ENCODE peak calls at places on chromosomes 3 and 15, in nine cellular contexts. X is amygdala; R is stimulated activated naive CD8-positive, alpha-beta T cell treated with anti-CD3 and anti-CD28 coated beads, Interleukin-15, Interleukin-2, amounts not matched to agents 100 U/mL and 50 U/mL, for 24 hours; N is nephron progenitor cell; A is vagina; W is sigmoid colon; H is tibial artery; S is retina; Z is HFF-Myc. K is an unnamed sample.

GRCh38 chr3:87227835-87228144 is 681 bp downstream of the CHMP2B start:
- DNase-seq in Z (no peak), W (no peak), X (no peak), N (no peak), R (no peak), H (no peak), S (no peak), A (no peak), K (no peak)

GRCh38 chr3:86988235-86988634 is 2.7 kb downstream of the VGLL3 start:
- DNase-seq in H (no peak), S (no peak), R (no peak), X (no peak), A (no peak), W (no peak), Z (no peak), N (no peak), K (no peak)

GRCh38 chr3:59818033-59818936 is 768.5 kb upstream of the CFAP20DC start:
- DNase-seq in R (no peak), N (no peak), Z (peak; percentile 97), X (no peak), A (no peak), S (no peak), W (peak; percentile 91), H (peak; percentile 89), K (no peak)

GRCh38 chr3:150409527-150410310 is 1.6 kb downstream of the TSC22D2 start:
- DNase-seq in S (peak; percentile 91), A (peak; percentile 89), H (peak; percentile 90), R (peak; percentile 80), W (peak; percentile 90), N (peak; percentile 78), X (no peak), Z (no peak), K (no peak)

GRCh38 chr15:79608041-79608440 is 175.9 kb downstream of the MINAR1 start:
- DNase-seq in H (no peak), X (no peak), N (no peak), Z (no peak), A (no peak), W (no peak), R (no peak), S (no peak), K (no peak)

GRCh38 chr3:172561894-172562664 is 38.8 kb upstream of the TNFSF10 start:
- DNase-seq in H (no peak), S (no peak), R (peak; percentile 33), X (no peak), N (no peak), W (no peak), A (no peak), Z (no peak), K (no peak)

GRCh38 chr3:170997966-170998913 is 28.3 kb downstream of the SLC2A2 start:
- DNase-seq in X (no peak), A (no peak), N (no peak), S (no peak), Z (peak; percentile 44), H (no peak), W (no peak), R (no peak), K (no peak)

GRCh38 chr3:102460579-102460978 is 25.8 kb downstream of the ZPLD1 start:
- DNase-seq in W (no peak), S (no peak), Z (no peak), X (no peak), N (no peak), R (no peak), A (no peak), H (no peak), K (no peak)

GRCh38 chr3:4680881-4681300 is 187.7 kb downstream of the ITPR1 start:
- DNase-seq in H (no peak), S (no peak), R (no peak), A (no peak), N (no peak), Z (peak; percentile 30), X (no peak), W (no peak), K (no peak)

GRCh38 chr3:138974467-138974866 is 27.4 kb downstream of the FOXL2NB start:
- DNase-seq in Z (no peak), S (no peak), X (no peak), N (no peak), W (no peak), A (no peak), R (no peak), H (no peak), K (no peak)

GRCh38 chr3:43477600-43477999 is 144.2 kb downstream of the ANO10 start:
- DNase-seq in N (no peak), W (no peak), R (peak; percentile 49), X (no peak), H (no peak), S (no peak), A (no peak), Z (no peak), K (no peak)

GRCh38 chr15:45402162-45402954 is 24.0 kb upstream of the GATM start:
- DNase-seq in R (peak; percentile 96), A (peak; percentile 97), H (peak; percentile 98), N (peak; percentile 93), W (peak; percentile 99), X (peak; percentile 88), Z (peak; percentile 97), S (peak; percentile 98), K (peak; percentile 97)

GRCh38 chr3:164752814-164753213 is 325.5 kb downstream of the SI start:
- DNase-seq in S (no peak), H (no peak), R (no peak), N (no peak), W (no peak), Z (no peak), A (no peak), X (no peak), K (no peak)

GRCh38 chr15:40038654-40039543 is at the start of gene SRP14:
- DNase-seq in W (peak; percentile 97), H (peak; percentile 97), S (peak; percentile 98), Z (peak; percentile 75), X (peak; percentile 76), R (peak; percentile 94), N (peak; percentile 95), A (peak; percentile 93), K (peak; percentile 52)

GRCh38 chr3:71064976-71065763 is 518.4 kb downstream of the FOXP1 start:
- DNase-seq in R (peak; percentile 64), X (no peak), W (peak; percentile 77), A (no peak), H (peak; percentile 83), S (peak; percentile 90), N (peak; percentile 76), Z (no peak), K (no peak)

GRCh38 chr15:82829234-82829633 is 19.8 kb downstream of the WHAMM start:
- DNase-seq in W (no peak), H (no peak), X (no peak), N (no peak), A (no peak), S (no peak), R (no peak), Z (no peak), K (no peak)

GRCh38 chr3:63364495-63364894 is 86.4 kb downstream of the SYNPR start:
- DNase-seq in Z (no peak), S (no peak), H (no peak), A (no peak), W (no peak), R (no peak), X (no peak), N (peak; percentile 19), K (no peak)

GRCh38 chr3:197522183-197522715 is 33.5 kb downstream of the BDH1 start:
- DNase-seq in A (no peak), Z (no peak), N (no peak), H (no peak), X (no peak), S (no peak), W (no peak), R (no peak), K (no peak)

GRCh38 chr3:52086461-52086860 is 30.1 kb upstream of the DUSP7 start:
- DNase-seq in X (no peak), A (no peak), Z (no peak), H (no peak), W (no peak), R (no peak), N (no peak), S (no peak), K (no peak)

GRCh38 chr3:45776611-45777010 is 19.7 kb downstream of the SLC6A20 start:
- DNase-seq in S (no peak), N (no peak), Z (no peak), R (no peak), H (no peak), X (no peak), A (no peak), W (peak; percentile 64), K (no peak)

GRCh38 chr3:117719316-117719926 is 1009.8 kb downstream of the TUSC7 start:
- DNase-seq in H (no peak), S (no peak), W (no peak), X (no peak), Z (no peak), A (no peak), N (peak; percentile 4), R (no peak), K (no peak)

GRCh38 chr15:88624156-88624970 is 3.2 kb downstream of the AEN start:
- DNase-seq in H (no peak), A (no peak), S (no peak), R (no peak), W (peak; percentile 56), X (no peak), Z (no peak), N (no peak), K (no peak)

GRCh38 chr15:47293763-47294162 is 423.5 kb upstream of the SEMA6D start:
- DNase-seq in S (no peak), N (no peak), A (peak; percentile 89), X (no peak), R (no peak), Z (no peak), W (peak; percentile 90), H (peak; percentile 81), K (peak; percentile 92)

GRCh38 chr3:112773864-112774263 is 72.8 kb downstream of the CD200R1L start:
- DNase-seq in Z (no peak), A (no peak), W (no peak), S (no peak), R (no peak), H (no peak), X (no peak), N (no peak), K (no peak)

GRCh38 chr3:52171577-52172261 is 17.5 kb upstream of the POC1A start:
- DNase-seq in A (peak; percentile 74), R (no peak), Z (no peak), N (no peak), H (no peak), S (no peak), X (no peak), W (peak; percentile 46), K (no peak)

GRCh38 chr3:46705022-46705530 is 3.9 kb downstream of the TMIE start:
- DNase-seq in Z (peak; percentile 45), N (peak; percentile 77), R (peak; percentile 63), A (no peak), S (peak; percentile 89), X (no peak), W (peak; percentile 86), H (peak; percentile 86), K (no peak)

GRCh38 chr3:143071776-143072175 is 47.8 kb upstream of the CHST2 start:
- DNase-seq in N (no peak), S (no peak), R (no peak), W (no peak), X (no peak), Z (no peak), H (no peak), A (no peak), K (no peak)

GRCh38 chr3:84724877-84725276 is 233.9 kb upstream of the CADM2 start:
- DNase-seq in Z (no peak), N (no peak), H (no peak), R (no peak), A (no peak), W (no peak), S (no peak), X (no peak), K (no peak)

GRCh38 chr3:37474936-37475335 is 300.6 kb upstream of the LRRFIP2 start:
- DNase-seq in A (no peak), X (no peak), H (no peak), R (no peak), N (peak; percentile 24), Z (no peak), W (no peak), S (no peak), K (no peak)

GRCh38 chr3:9761919-9762318 is 7.8 kb downstream of the CAMK1 start:
- DNase-seq in R (no peak), N (no peak), H (no peak), A (no peak), X (no peak), W (no peak), S (no peak), Z (no peak), K (no peak)

GRCh38 chr15:37100109-37100873 is at the start of gene MEIS2:
- DNase-seq in R (peak; percentile 55), Z (peak; percentile 79), N (peak; percentile 88), A (no peak), S (peak; percentile 90), X (peak; percentile 86), H (peak; percentile 94), W (peak; percentile 98), K (no peak)